ENCODE peak calls at places on chromosomes 16 and 17, in five cellular contexts. V is stimulated activated CD8-positive, alpha-beta memory T cell treated with anti-CD3 and anti-CD28 coated beads, Interleukin-12 subunit alpha, Interleukin-12 subunit beta, amount 100 ng/mL, for 4 hours; F is stimulated activated CD4-positive, alpha-beta T cell treated with anti-CD3 and anti-CD28 coated beads, Interleukin-12 subunit alpha, Interleukin-12 subunit beta, amount 100 ng/mL, for 24 hours; X is head of caudate nucleus; D is EH. W is an unnamed sample.

GRCh38 chr16:17927015-17927414 is 409.5 kb downstream of the NPIPA8 start:
- DNase-seq in V (no peak), F (no peak), X (no peak), D (no peak), W (no peak)

GRCh38 chr16:23296994-23297393 is 5.1 kb upstream of the SCNN1B start:
- DNase-seq in V (no peak), F (no peak), X (no peak), D (no peak), W (peak)

GRCh38 chr17:72024457-72024856 is 96.4 kb upstream of the SOX9 start:
- DNase-seq in V (no peak), F (no peak), X (no peak), D (no peak), W (peak)

GRCh38 chr17:29749045-29749825 is 126.5 kb upstream of the CORO6 start:
- DNase-seq in V (no peak), F (no peak), X (no peak), D (no peak), W (no peak)

GRCh38 chr16:30351586-30352419 is 3.3 kb downstream of the CD2BP2 start:
- DNase-seq in V (no peak), F (no peak), X (peak), D (peak), W (peak)

GRCh38 chr17:27928546-27928945 is 35.4 kb upstream of the LYRM9 start:
- DNase-seq in V (no peak), F (no peak), X (no peak), D (no peak), W (no peak)

GRCh38 chr16:27237229-27238015 is 31.1 kb downstream of the NSMCE1 start:
- DNase-seq in V (peak), F (peak), X (peak), D (peak), W (no peak)

GRCh38 chr17:73710095-73710592 is 65.9 kb upstream of the SDK2 start:
- DNase-seq in V (peak), F (peak), X (peak), D (peak), W (peak)

GRCh38 chr16:68954871-68955635 is 111.7 kb downstream of the TANGO6 start:
- DNase-seq in V (no peak), F (no peak), X (no peak), D (no peak), W (no peak)

GRCh38 chr17:81387235-81388060 is 7.8 kb upstream of the BAHCC1 start:
- DNase-seq in V (peak), F (peak), X (peak), D (peak), W (peak)

GRCh38 chr17:1049446-1050225 is 52.7 kb downstream of the TIMM22 start:
- DNase-seq in V (no peak), F (no peak), X (no peak), D (no peak), W (no peak)

GRCh38 chr16:67104061-67104460 is 5.7 kb upstream of the PHAF1 start:
- DNase-seq in V (no peak), F (no peak), X (no peak), D (peak), W (no peak)

W was measured in fibroblast of villous mesenchyme.